ENCODE peak calls at places on chromosomes 3 and 15, in five cellular contexts. One of them, this sample, is unnamed.

GRCh38 chr3:78589242-78589641 is 1178.6 kb downstream of the ROBO1 start:
- DNase-seq in activated CD8-positive, alpha-beta memory T cell treated with anti-CD3 and anti-CD28 coated beads, Interleukin-2, amount 50 U/mL, for 48 hours: no peak
- DNase-seq in ACHN: no peak
- DNase-seq in NCI-H1092 treated with DMSO at 0.1 percent for 48 hours: no peak
- DNase-seq in sciatic nerve: no peak
- DNase-seq in this sample: no peak

GRCh38 chr3:62167566-62168262 is 205.6 kb downstream of the FEZF2 start:
- DNase-seq in activated CD8-positive, alpha-beta memory T cell treated with anti-CD3 and anti-CD28 coated beads, Interleukin-2, amount 50 U/mL, for 48 hours: no peak
- DNase-seq in ACHN: no peak
- DNase-seq in NCI-H1092 treated with DMSO at 0.1 percent for 48 hours: no peak
- DNase-seq in sciatic nerve: no peak
- DNase-seq in this sample: no peak

GRCh38 chr3:58084788-58085543 is 76.7 kb downstream of the FLNB start:
- DNase-seq in activated CD8-positive, alpha-beta memory T cell treated with anti-CD3 and anti-CD28 coated beads, Interleukin-2, amount 50 U/mL, for 48 hours: no peak
- DNase-seq in ACHN: no peak
- DNase-seq in NCI-H1092 treated with DMSO at 0.1 percent for 48 hours: no peak
- DNase-seq in sciatic nerve: no peak
- DNase-seq in this sample: no peak

GRCh38 chr15:56806147-56806536 is 72.8 kb upstream of the ZNF280D start:
- DNase-seq in activated CD8-positive, alpha-beta memory T cell treated with anti-CD3 and anti-CD28 coated beads, Interleukin-2, amount 50 U/mL, for 48 hours: no peak
- DNase-seq in ACHN: peak
- DNase-seq in NCI-H1092 treated with DMSO at 0.1 percent for 48 hours: no peak
- DNase-seq in sciatic nerve: no peak
- DNase-seq in this sample: no peak

GRCh38 chr3:49602877-49603411 is 48.7 kb downstream of the BSN start:
- DNase-seq in activated CD8-positive, alpha-beta memory T cell treated with anti-CD3 and anti-CD28 coated beads, Interleukin-2, amount 50 U/mL, for 48 hours: peak
- DNase-seq in ACHN: no peak
- DNase-seq in NCI-H1092 treated with DMSO at 0.1 percent for 48 hours: no peak
- DNase-seq in sciatic nerve: no peak
- DNase-seq in this sample: no peak

GRCh38 chr3:63824309-63824708 is 5.2 kb downstream of the C3orf49 start:
- DNase-seq in activated CD8-positive, alpha-beta memory T cell treated with anti-CD3 and anti-CD28 coated beads, Interleukin-2, amount 50 U/mL, for 48 hours: no peak
- DNase-seq in ACHN: no peak
- DNase-seq in NCI-H1092 treated with DMSO at 0.1 percent for 48 hours: no peak
- DNase-seq in sciatic nerve: no peak
- DNase-seq in this sample: no peak

GRCh38 chr3:354433-354832 is 157.9 kb downstream of the CHL1 start:
- DNase-seq in activated CD8-positive, alpha-beta memory T cell treated with anti-CD3 and anti-CD28 coated beads, Interleukin-2, amount 50 U/mL, for 48 hours: peak
- DNase-seq in ACHN: peak
- DNase-seq in NCI-H1092 treated with DMSO at 0.1 percent for 48 hours: peak
- DNase-seq in sciatic nerve: no peak
- DNase-seq in this sample: no peak

GRCh38 chr3:126664591-126665214 is 9.8 kb upstream of the TXNRD3 start:
- DNase-seq in activated CD8-positive, alpha-beta memory T cell treated with anti-CD3 and anti-CD28 coated beads, Interleukin-2, amount 50 U/mL, for 48 hours: no peak
- DNase-seq in ACHN: no peak
- DNase-seq in NCI-H1092 treated with DMSO at 0.1 percent for 48 hours: no peak
- DNase-seq in sciatic nerve: no peak
- DNase-seq in this sample: no peak

GRCh38 chr3:187705164-187705563 is 2.8 kb upstream of the RTP2 start:
- DNase-seq in activated CD8-positive, alpha-beta memory T cell treated with anti-CD3 and anti-CD28 coated beads, Interleukin-2, amount 50 U/mL, for 48 hours: no peak
- DNase-seq in ACHN: no peak
- DNase-seq in NCI-H1092 treated with DMSO at 0.1 percent for 48 hours: no peak
- DNase-seq in sciatic nerve: no peak
- DNase-seq in this sample: no peak

GRCh38 chr3:27976933-27977332 is 254.8 kb upstream of the EOMES start:
- DNase-seq in activated CD8-positive, alpha-beta memory T cell treated with anti-CD3 and anti-CD28 coated beads, Interleukin-2, amount 50 U/mL, for 48 hours: no peak
- DNase-seq in ACHN: no peak
- DNase-seq in NCI-H1092 treated with DMSO at 0.1 percent for 48 hours: no peak
- DNase-seq in sciatic nerve: no peak
- DNase-seq in this sample: no peak

GRCh38 chr3:196971094-196971698 is 2.6 kb upstream of the PIGZ start:
- DNase-seq in activated CD8-positive, alpha-beta memory T cell treated with anti-CD3 and anti-CD28 coated beads, Interleukin-2, amount 50 U/mL, for 48 hours: peak
- DNase-seq in ACHN: no peak
- DNase-seq in NCI-H1092 treated with DMSO at 0.1 percent for 48 hours: no peak
- DNase-seq in sciatic nerve: no peak
- DNase-seq in this sample: no peak

GRCh38 chr15:66950114-66950513 is 115.3 kb upstream of the SMAD3 start:
- DNase-seq in activated CD8-positive, alpha-beta memory T cell treated with anti-CD3 and anti-CD28 coated beads, Interleukin-2, amount 50 U/mL, for 48 hours: no peak
- DNase-seq in ACHN: no peak
- DNase-seq in NCI-H1092 treated with DMSO at 0.1 percent for 48 hours: no peak
- DNase-seq in sciatic nerve: no peak
- DNase-seq in this sample: no peak

GRCh38 chr3:128723477-128723876 is 2.5 kb upstream of the RAB7A start:
- DNase-seq in activated CD8-positive, alpha-beta memory T cell treated with anti-CD3 and anti-CD28 coated beads, Interleukin-2, amount 50 U/mL, for 48 hours: no peak
- DNase-seq in ACHN: no peak
- DNase-seq in NCI-H1092 treated with DMSO at 0.1 percent for 48 hours: no peak
- DNase-seq in sciatic nerve: no peak
- DNase-seq in this sample: no peak

GRCh38 chr3:167862104-167862785 is 126.7 kb downstream of the SERPINI1 start:
- DNase-seq in activated CD8-positive, alpha-beta memory T cell treated with anti-CD3 and anti-CD28 coated beads, Interleukin-2, amount 50 U/mL, for 48 hours: no peak
- DNase-seq in ACHN: no peak
- DNase-seq in NCI-H1092 treated with DMSO at 0.1 percent for 48 hours: no peak
- DNase-seq in sciatic nerve: no peak
- DNase-seq in this sample: no peak

GRCh38 chr3:152942366-152942765 is 107.4 kb downstream of the P2RY1 start:
- DNase-seq in activated CD8-positive, alpha-beta memory T cell treated with anti-CD3 and anti-CD28 coated beads, Interleukin-2, amount 50 U/mL, for 48 hours: no peak
- DNase-seq in ACHN: no peak
- DNase-seq in NCI-H1092 treated with DMSO at 0.1 percent for 48 hours: no peak
- DNase-seq in sciatic nerve: no peak
- DNase-seq in this sample: no peak

GRCh38 chr15:55897560-55898336 is 95.7 kb downstream of the NEDD4 start:
- DNase-seq in activated CD8-positive, alpha-beta memory T cell treated with anti-CD3 and anti-CD28 coated beads, Interleukin-2, amount 50 U/mL, for 48 hours: no peak
- DNase-seq in ACHN: peak
- DNase-seq in NCI-H1092 treated with DMSO at 0.1 percent for 48 hours: peak
- DNase-seq in sciatic nerve: peak
- DNase-seq in this sample: peak

GRCh38 chr3:184338538-184338945 is 1.1 kb downstream of the FAM131A start:
- DNase-seq in activated CD8-positive, alpha-beta memory T cell treated with anti-CD3 and anti-CD28 coated beads, Interleukin-2, amount 50 U/mL, for 48 hours: no peak
- DNase-seq in ACHN: no peak
- DNase-seq in NCI-H1092 treated with DMSO at 0.1 percent for 48 hours: peak
- DNase-seq in sciatic nerve: peak
- DNase-seq in this sample: peak

This sample was measured in left lobe of liver.